ENCODE peak calls at places on chromosome 10, in seven cellular contexts. D, R, Q, W, C, Y and J are unnamed samples.

GRCh38 chr10:22646291-22646926 is 68.0 kb downstream of the PIP4K2A start:
- DNase-seq in D (no peak), R (no peak), Q (peak; percentile 52), W (no peak), C (no peak), Y (no peak), J (no peak)

GRCh38 chr10:89053555-89053954 is 63.0 kb downstream of the FAS start:
- DNase-seq in D (no peak), R (no peak), Q (no peak), W (no peak), C (no peak), Y (no peak), J (no peak)

GRCh38 chr10:88707429-88708110 is 1.5 kb downstream of the LIPK start:
- DNase-seq in D (no peak), R (no peak), Q (peak; percentile 35), W (peak; percentile 68), C (peak; percentile 81), Y (no peak), J (peak; percentile 64)

GRCh38 chr10:123681285-123681684 is 15.1 kb downstream of the GPR26 start:
- DNase-seq in D (no peak), R (no peak), Q (no peak), W (no peak), C (no peak), Y (no peak), J (no peak)

GRCh38 chr10:117167346-117168134 is 29.5 kb upstream of the VAX1 start:
- DNase-seq in D (no peak), R (no peak), Q (no peak), W (no peak), C (no peak), Y (no peak), J (no peak)

GRCh38 chr10:29435809-29436501 is 147.1 kb downstream of the LYZL1 start:
- DNase-seq in D (no peak), R (no peak), Q (no peak), W (peak; percentile 48), C (peak; percentile 75), Y (no peak), J (no peak)

GRCh38 chr10:27372095-27372494 is 131.5 kb upstream of the ACBD5 start:
- DNase-seq in D (no peak), R (no peak), Q (no peak), W (no peak), C (no peak), Y (no peak), J (no peak)

GRCh38 chr10:117541909-117542705 is 439 bp upstream of the EMX2 start:
- DNase-seq in D (peak; percentile 88), R (peak; percentile 92), Q (peak; percentile 94), W (peak; percentile 41), C (peak; percentile 2), Y (peak; percentile 87), J (peak; percentile 29)

GRCh38 chr10:124174071-124174566 is 80.7 kb upstream of the CHST15 start:
- DNase-seq in D (no peak), R (peak; percentile 23), Q (no peak), W (no peak), C (no peak), Y (no peak), J (no peak)

GRCh38 chr10:110388682-110389052 is 83.9 kb upstream of the SMNDC1 start:
- DNase-seq in D (no peak), R (no peak), Q (no peak), W (no peak), C (no peak), Y (no peak), J (no peak)

GRCh38 chr10:48523212-48523819 is 81.6 kb downstream of the ARHGAP22 start:
- DNase-seq in D (peak; percentile 14), R (peak; percentile 53), Q (peak; percentile 83), W (peak; percentile 75), C (peak; percentile 98), Y (no peak), J (peak; percentile 61)

GRCh38 chr10:76550806-76551205 is 1086.8 kb downstream of the KCNMA1 start:
- DNase-seq in D (no peak), R (no peak), Q (peak; percentile 49), W (peak; percentile 88), C (peak; percentile 39), Y (no peak), J (no peak)

DNA sequence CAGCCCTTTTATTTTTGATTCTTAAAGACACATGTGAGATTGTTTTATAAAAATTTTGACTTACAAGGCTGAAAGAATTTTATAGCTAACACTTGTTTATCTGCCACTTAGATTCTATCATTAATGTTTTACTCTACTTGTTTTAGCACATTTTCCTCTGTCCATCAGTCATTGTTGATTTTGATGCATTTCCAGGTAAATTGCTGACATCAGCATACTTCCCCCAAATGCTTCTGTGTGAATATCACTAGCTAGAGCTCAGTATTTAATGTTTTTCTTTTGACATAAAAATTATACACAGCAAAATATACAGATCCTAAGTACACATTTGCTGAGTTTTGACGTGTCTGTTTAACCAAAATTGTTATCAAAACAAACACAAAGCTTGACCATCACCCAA is 43.0 kb downstream of the INPP5A start:
- DNase-seq in D (no peak), R (no peak), Q (no peak), W (no peak), C (no peak), Y (no peak), J (no peak)
- H3K4me1 ChIP-seq in D (peaks cover 3% of the 10 kb centered on the region), R (no peaks in the 10 kb centered on the region), Q (no peaks in the 10 kb centered on the region), W (peaks cover 25% of the 10 kb centered on the region), C (peaks cover 6% of the 10 kb centered on the region), Y (peaks cover 5% of the 10 kb centered on the region), J (peaks cover 8% of the 10 kb centered on the region)

GRCh38 chr10:69064762-69065328 is 23.1 kb upstream of the SRGN start:
- DNase-seq in D (no peak), R (no peak), Q (no peak), W (no peak), C (no peak), Y (no peak), J (no peak)
- H2BK120ac ChIP-seq in D (no peak overlapping the region), R (no peak overlapping the region), Q (no peak overlapping the region), W (no peak overlapping the region), C (peak overlapping the region; percentile 77), Y (no peak overlapping the region), J (no peak overlapping the region)

GRCh38 chr10:86411852-86412550 is 45.4 kb upstream of the GRID1 start:
- DNase-seq in D (no peak), R (no peak), Q (no peak), W (no peak), C (no peak), Y (no peak), J (no peak)

GRCh38 chr10:86413046-86413728 is 46.6 kb upstream of the GRID1 start:
- DNase-seq in D (no peak), R (no peak), Q (no peak), W (peak; percentile 80), C (peak; percentile 59), Y (no peak), J (no peak)

GRCh38 chr10:86419101-86419500 is 52.5 kb upstream of the GRID1 start:
- DNase-seq in D (no peak), R (no peak), Q (no peak), W (no peak), C (no peak), Y (no peak), J (no peak)

GRCh38 chr10:86415099-86415498 is 48.5 kb upstream of the GRID1 start:
- DNase-seq in D (no peak), R (no peak), Q (no peak), W (no peak), C (no peak), Y (no peak), J (no peak)

DNA sequence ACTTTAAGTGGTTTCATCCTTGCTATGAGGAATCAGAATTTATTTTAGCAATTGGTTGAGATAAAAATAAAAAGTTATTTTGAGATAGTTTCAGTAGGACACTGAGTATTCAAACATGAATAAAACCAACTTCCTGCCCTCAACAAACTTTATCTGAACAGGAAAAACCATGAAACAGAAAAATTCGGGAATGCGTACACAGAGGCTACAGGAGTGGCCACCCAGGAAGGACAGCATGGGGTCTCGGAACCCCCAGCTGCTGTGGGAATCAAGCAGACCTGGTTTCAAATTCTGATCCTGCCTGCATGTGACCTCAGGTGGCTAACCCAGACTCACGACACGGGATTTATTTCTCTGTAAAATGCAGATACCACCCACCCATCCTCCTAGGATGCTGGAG is 49.0 kb upstream of the GRID1 start:
- DNase-seq in D (no peak), R (no peak), Q (no peak), W (no peak), C (no peak), Y (no peak), J (no peak)
- H3K9ac ChIP-seq in D (no peak overlapping the region), R (no peak overlapping the region), Q (no peak overlapping the region), W (no peak overlapping the region), C (no peak overlapping the region), Y (no peak overlapping the region), J (no peak overlapping the region)

GRCh38 chr10:6916601-6917000 is 336.5 kb upstream of the PRKCQ start:
- DNase-seq in D (no peak), R (no peak), Q (no peak), W (no peak), C (no peak), Y (no peak), J (no peak)

GRCh38 chr10:6918305-6918704 is 338.2 kb upstream of the PRKCQ start:
- DNase-seq in D (no peak), R (peak; percentile 60), Q (peak; percentile 65), W (no peak), C (no peak), Y (peak; percentile 75), J (peak; percentile 51)

GRCh38 chr10:6920072-6921019 is 340.3 kb upstream of the PRKCQ start:
- DNase-seq in D (peak; percentile 48), R (peak; percentile 84), Q (peak; percentile 79), W (peak; percentile 54), C (peak; percentile 28), Y (peak; percentile 76), J (peak; percentile 64)

GRCh38 chr10:6917125-6917524 is 337.0 kb upstream of the PRKCQ start:
- DNase-seq in D (no peak), R (no peak), Q (no peak), W (no peak), C (no peak), Y (no peak), J (no peak)

GRCh38 chr10:6919077-6919476 is 339.0 kb upstream of the PRKCQ start:
- DNase-seq in D (no peak), R (no peak), Q (no peak), W (no peak), C (no peak), Y (no peak), J (no peak)
- H3K4me1 ChIP-seq in D (no peaks in the 10 kb centered on the region), R (peaks cover 3% of the 10 kb centered on the region), Q (no peaks in the 10 kb centered on the region), W (no peaks in the 10 kb centered on the region), C (no peaks in the 10 kb centered on the region), Y (no peaks in the 10 kb centered on the region), J (no peaks in the 10 kb centered on the region)

GRCh38 chr10:13006037-13006436 is 4.5 kb upstream of the CCDC3 start:
- DNase-seq in D (no peak), R (no peak), Q (no peak), W (no peak), C (no peak), Y (no peak), J (no peak)
- H2BK120ac ChIP-seq in D (no peak overlapping the region), R (no peak overlapping the region), Q (no peak overlapping the region), W (no peak overlapping the region), C (no peak overlapping the region), Y (no peak overlapping the region), J (no peak overlapping the region)